ENCODE peak calls at places on chromosomes 2 and 18, in ten cellular contexts. F is ovary, I is GM23248, P is adrenal gland, B is psoas muscle, K is aorta, U is GM23338, N is Peyer's patch, M is AG04450, J is cardiac muscle cell. T is an unnamed sample.

GRCh38 chr2:15957881-15958713 is 17.7 kb downstream of the MYCN start:
- DNase-seq in F (no peak), I (no peak), P (no peak), B (no peak), K (no peak), U (peak), N (no peak), M (no peak), J (no peak), T (peak)

GRCh38 chr2:97770450-97770849 is 57.1 kb downstream of the ZAP70 start:
- DNase-seq in F (no peak), I (no peak), P (no peak), B (no peak), K (no peak), U (peak), N (no peak), M (no peak), J (no peak), T (no peak)

GRCh38 chr2:126801473-126801872 is 97.2 kb upstream of the TEX51 start:
- DNase-seq in F (no peak), I (no peak), P (no peak), B (no peak), K (no peak), U (no peak), N (no peak), M (no peak), J (no peak), T (no peak)

GRCh38 chr2:212227755-212228154 is 310.8 kb downstream of the ERBB4 start:
- DNase-seq in F (no peak), I (peak), P (peak), B (no peak), K (no peak), U (peak), N (no peak), M (peak), J (no peak), T (no peak)

GRCh38 chr18:71784777-71785176 is 759.4 kb downstream of the CBLN2 start:
- DNase-seq in F (no peak), I (peak), P (no peak), B (no peak), K (no peak), U (peak), N (no peak), M (no peak), J (no peak), T (peak)

GRCh38 chr2:171180229-171180937 is 19.7 kb upstream of the TLK1 start:
- DNase-seq in F (no peak), I (no peak), P (no peak), B (no peak), K (no peak), U (no peak), N (no peak), M (no peak), J (no peak), T (no peak)

GRCh38 chr2:160379399-160379798 is 114.2 kb downstream of the RBMS1 start:
- DNase-seq in F (no peak), I (peak), P (no peak), B (no peak), K (no peak), U (no peak), N (no peak), M (peak), J (no peak), T (no peak)

GRCh38 chr18:7000484-7001096 is 117.0 kb downstream of the LAMA1 start:
- DNase-seq in F (no peak), I (peak), P (no peak), B (no peak), K (no peak), U (peak), N (no peak), M (no peak), J (peak), T (no peak)

GRCh38 chr2:47344890-47345583 is 57.9 kb upstream of the MSH2 start:
- DNase-seq in F (peak), I (peak), P (peak), B (peak), K (no peak), U (peak), N (peak), M (no peak), J (peak), T (peak)

GRCh38 chr18:36688020-36688965 is 140.5 kb downstream of the TPGS2 start:
- DNase-seq in F (peak), I (peak), P (peak), B (peak), K (no peak), U (peak), N (no peak), M (peak), J (peak), T (peak)

GRCh38 chr2:113015655-113016054 is 10.4 kb downstream of the IL36A start:
- DNase-seq in F (no peak), I (no peak), P (no peak), B (no peak), K (no peak), U (no peak), N (no peak), M (no peak), J (no peak), T (no peak)

GRCh38 chr2:235679471-235679870 is 185.6 kb downstream of the AGAP1 start:
- DNase-seq in F (no peak), I (no peak), P (no peak), B (no peak), K (no peak), U (no peak), N (no peak), M (no peak), J (no peak), T (peak)

GRCh38 chr2:199278099-199278498 is 179.6 kb downstream of the SATB2 start:
- DNase-seq in F (no peak), I (no peak), P (no peak), B (no peak), K (no peak), U (no peak), N (no peak), M (no peak), J (no peak), T (no peak)

GRCh38 chr2:240433973-240434727 is 1.3 kb upstream of the GPC1 start:
- DNase-seq in F (peak), I (peak), P (peak), B (peak), K (peak), U (no peak), N (peak), M (peak), J (no peak), T (peak)

GRCh38 chr18:25921677-25922421 is 168.6 kb downstream of the SS18 start:
- DNase-seq in F (no peak), I (peak), P (peak), B (no peak), K (no peak), U (peak), N (no peak), M (no peak), J (peak), T (peak)

GRCh38 chr2:14828223-14828622 is 195.7 kb downstream of the LRATD1 start:
- DNase-seq in F (no peak), I (no peak), P (no peak), B (no peak), K (no peak), U (no peak), N (no peak), M (no peak), J (no peak), T (no peak)
- H3K27ac ChIP-seq in F (no peak), I (no peak), P (no peak), B (no peak), K (no peak), U (no peak), N (no peak), M (no peak), J (no peak), T (no peak)

GRCh38 chr2:175576270-175576669 is 394.8 kb upstream of the ATP5MC3 start:
- DNase-seq in F (no peak), I (no peak), P (no peak), B (no peak), K (no peak), U (no peak), N (no peak), M (no peak), J (no peak), T (no peak)
- H3K27ac ChIP-seq in F (no peak), I (no peak), P (no peak), B (no peak), K (no peak), U (no peak), N (no peak), M (no peak), J (no peak), T (no peak)

GRCh38 chr2:219178377-219179175 is 501 bp downstream of the RETREG2 start:
- DNase-seq in F (peak), I (peak), P (peak), B (no peak), K (peak), U (peak), N (no peak), M (no peak), J (peak), T (peak)
- H3K27ac ChIP-seq in F (peak), I (peak), P (peak), B (peak), K (no peak), U (no peak), N (peak), M (no peak), J (peak), T (peak)

GRCh38 chr2:10304458-10305253 is 2.0 kb downstream of the HPCAL1 start:
- DNase-seq in F (no peak), I (no peak), P (no peak), B (no peak), K (peak), U (peak), N (peak), M (no peak), J (no peak), T (no peak)
- H3K27ac ChIP-seq in F (no peak), I (peak), P (peak), B (no peak), K (no peak), U (no peak), N (peak), M (peak), J (no peak), T (no peak)